ENCODE peak calls at places on chromosome 21, in six cellular contexts. F is sigmoid colon; P is body of pancreas; E is cardiac muscle cell; O is pancreas; M is CD8-positive, alpha-beta T cell. L is an unnamed sample. For H3K4me1, the result is how much of the 10 kb centered on the place peaks cover.

GRCh38 chr21:45542242-45542666 is at the start of gene SLC19A1:
- DNase-seq in M (peak), O (peak), E (peak), P (peak), F (peak), L (peak)

GRCh38 chr21:45670731-45671130 is 27.2 kb downstream of the PCBP3 start:
- DNase-seq in M (no peak), E (no peak), O (no peak), F (no peak), P (no peak), L (no peak)

GRCh38 chr21:16072692-16073091 is 342.9 kb downstream of the USP25 start:
- DNase-seq in E (peak), P (no peak), F (peak), O (no peak), M (no peak), L (no peak)

GRCh38 chr21:15221799-15222386 is 157.1 kb upstream of the NRIP1 start:
- DNase-seq in M (no peak), F (no peak), P (no peak), E (peak), O (peak), L (no peak)

GRCh38 chr21:17512245-17513213 is at the start of gene CXADR:
- DNase-seq in E (peak), O (peak), F (no peak), M (peak), P (peak), L (peak)

GRCh38 chr21:36699026-36699545 is at the start of gene SIM2:
- DNase-seq in M (no peak), P (no peak), F (no peak), E (peak), O (no peak), L (peak)

GRCh38 chr21:33308586-33309490 is 15.9 kb upstream of the IFNAR1 start:
- DNase-seq in O (no peak), F (no peak), M (no peak), E (peak), P (peak), L (peak)

GRCh38 chr21:45809421-45809820 is 165.9 kb downstream of the PCBP3 start:
- DNase-seq in P (no peak), M (no peak), F (no peak), O (no peak), E (no peak), L (no peak)

GRCh38 chr21:15444118-15444960 is 285.4 kb upstream of the USP25 start:
- DNase-seq in P (no peak), E (peak), F (no peak), O (no peak), M (no peak), L (no peak)

GRCh38 chr21:33246506-33246905 is 16.8 kb downstream of the IFNAR2 start:
- DNase-seq in F (no peak), E (no peak), M (no peak), P (no peak), O (no peak), L (no peak)

GRCh38 chr21:25571726-25572121 is 35.6 kb downstream of the MRPL39 start:
- DNase-seq in P (no peak), M (no peak), E (no peak), F (no peak), O (no peak), L (no peak)

GRCh38 chr21:44749759-44750674 is 38.6 kb upstream of the TSPEAR start:
- DNase-seq in M (no peak), E (no peak), O (no peak), F (no peak), P (no peak), L (no peak)

GRCh38 chr21:14630556-14631069 is 84.5 kb upstream of the SAMSN1 start:
- DNase-seq in F (no peak), O (no peak), P (no peak), M (no peak), E (no peak), L (no peak)

GRCh38 chr21:14878971-14879370 is 185.8 kb downstream of the NRIP1 start:
- DNase-seq in E (no peak), M (no peak), O (no peak), F (no peak), P (no peak), L (peak)

GRCh38 chr21:33994373-33994772 is 78.8 kb upstream of the ATP5PO start:
- DNase-seq in O (no peak), F (no peak), E (no peak), M (no peak), P (no peak), L (no peak)

GRCh38 chr21:42799516-42799915 is 79.8 kb downstream of the WDR4 start:
- DNase-seq in P (no peak), M (no peak), O (no peak), E (no peak), F (no peak), L (no peak)
- H3K4me1 ChIP-seq in P (under half), M (under half), O (under half), E (under half), F (under half), L (under half)

GRCh38 chr21:38815060-38815405 is 9.3 kb downstream of the ETS2 start:
- DNase-seq in P (no peak), O (no peak), M (no peak), E (no peak), F (no peak), L (no peak)

GRCh38 chr21:38814126-38815059 is 8.7 kb downstream of the ETS2 start:
- DNase-seq in E (no peak), O (no peak), M (no peak), F (no peak), P (no peak), L (no peak)

GRCh38 chr21:38817371-38818335 is 11.9 kb downstream of the ETS2 start:
- DNase-seq in O (no peak), M (no peak), F (no peak), P (no peak), E (peak), L (no peak)

GRCh38 chr21:38818336-38818723 is 12.6 kb downstream of the ETS2 start:
- DNase-seq in M (no peak), E (no peak), P (no peak), O (no peak), F (no peak), L (no peak)

GRCh38 chr21:38816400-38816973 is 10.8 kb downstream of the ETS2 start:
- DNase-seq in F (no peak), O (no peak), M (no peak), P (no peak), E (no peak), L (no peak)
- H3K4me1 ChIP-seq in F (under half), O (under half), M (under half), P (under half), E (under half), L (under half)

GRCh38 chr21:38800046-38800758 is 5.5 kb upstream of the ETS2 start:
- DNase-seq in E (no peak), M (no peak), P (no peak), F (no peak), O (no peak), L (no peak)
- H3K4me1 ChIP-seq in E (under half), M (under half), P (under half), F (under half), O (under half), L (under half)

GRCh38 chr21:29235714-29236197 is 63.0 kb upstream of the BACH1 start:
- DNase-seq in F (no peak), O (no peak), E (no peak), P (no peak), M (no peak), L (no peak)
- H3K4me1 ChIP-seq in F (under half), O (under half), E (under half), P (under half), M (under half), L (under half)